ENCODE peak calls at places on chromosomes 11 and 22, in four cellular contexts. H is pancreas, B is tibial artery, N is heart right ventricle. L is an unnamed sample.
A peak's percentile ranks its signal among the peaks of the same experiment; 100 is the strongest.

GRCh38 chr11:124586247-124586860 is 16.6 kb downstream of the OR8A1 start:
- DNase-seq in H (no peak), B (peak; percentile 36), N (peak; percentile 56), L (peak; percentile 56)

GRCh38 chr11:1812801-1813200 is 22.0 kb upstream of the SYT8 start:
- DNase-seq in H (no peak), B (no peak), N (no peak), L (no peak)

GRCh38 chr11:118996926-118997626 is 862 bp upstream of the CENATAC start:
- DNase-seq in H (no peak), B (no peak), N (no peak), L (peak; percentile 69)

GRCh38 chr22:22616636-22617035 is 27.8 kb upstream of the GGTLC2 start:
- DNase-seq in H (no peak), B (no peak), N (no peak), L (peak; percentile 19)

GRCh38 chr11:114416441-114416928 is 16.0 kb downstream of the RBM7 start:
- DNase-seq in H (no peak), B (no peak), N (no peak), L (no peak)

GRCh38 chr11:120137187-120137610 is 714 bp downstream of the TRIM29 start:
- DNase-seq in H (no peak), B (peak; percentile 11), N (no peak), L (no peak)

GRCh38 chr11:17351171-17351509 is 460 bp upstream of the NCR3LG1 start:
- DNase-seq in H (no peak), B (no peak), N (no peak), L (no peak)

GRCh38 chr11:29527391-29527936 is 489.4 kb downstream of the KCNA4 start:
- DNase-seq in H (no peak), B (no peak), N (no peak), L (peak; percentile 65)

GRCh38 chr11:4626207-4627105 is 10.8 kb upstream of the OR51D1 start:
- DNase-seq in H (no peak), B (peak; percentile 53), N (no peak), L (peak; percentile 82)

GRCh38 chr11:98036810-98037209 is 983.9 kb upstream of the CNTN5 start:
- DNase-seq in H (no peak), B (no peak), N (no peak), L (no peak)

GRCh38 chr11:134270250-134270714 is 5.9 kb upstream of the GLB1L3 start:
- DNase-seq in H (no peak), B (no peak), N (no peak), L (no peak)

GRCh38 chr11:108241370-108242037 is 18.6 kb downstream of the ATM start:
- DNase-seq in H (no peak), B (no peak), N (no peak), L (no peak)

GRCh38 chr11:15289718-15290117 is 175.0 kb downstream of the INSC start:
- DNase-seq in H (peak; percentile 18), B (no peak), N (no peak), L (no peak)

GRCh38 chr11:15291885-15292284 is 177.2 kb downstream of the INSC start:
- DNase-seq in H (peak; percentile 27), B (no peak), N (peak; percentile 25), L (no peak)

GRCh38 chr11:15288801-15289342 is 174.1 kb downstream of the INSC start:
- DNase-seq in H (no peak), B (no peak), N (no peak), L (no peak)

DNA sequence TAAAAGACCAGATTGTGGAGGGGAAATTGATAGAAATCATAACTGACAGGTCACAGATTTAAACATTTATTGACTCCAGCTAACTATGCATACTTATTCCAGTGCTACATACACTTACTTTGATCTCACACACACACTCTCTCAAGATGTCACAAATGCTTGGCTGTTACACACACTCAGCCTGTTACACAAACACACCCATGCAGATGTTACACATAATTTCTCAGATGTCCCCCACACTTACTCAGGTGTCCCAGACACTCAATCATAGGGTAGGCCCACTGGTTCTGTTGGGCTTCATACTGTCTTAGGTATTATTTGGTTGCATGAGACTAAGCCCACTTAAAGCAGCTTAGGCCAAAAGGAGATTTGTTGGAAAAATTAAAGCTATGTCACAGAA is 179.3 kb downstream of the INSC start:
- DNase-seq in H (no peak), B (no peak), N (no peak), L (no peak)
- TF ChIP-seq CTCF in H (no peak), B (no peak), N (no peak), L (no peak)

DNA sequence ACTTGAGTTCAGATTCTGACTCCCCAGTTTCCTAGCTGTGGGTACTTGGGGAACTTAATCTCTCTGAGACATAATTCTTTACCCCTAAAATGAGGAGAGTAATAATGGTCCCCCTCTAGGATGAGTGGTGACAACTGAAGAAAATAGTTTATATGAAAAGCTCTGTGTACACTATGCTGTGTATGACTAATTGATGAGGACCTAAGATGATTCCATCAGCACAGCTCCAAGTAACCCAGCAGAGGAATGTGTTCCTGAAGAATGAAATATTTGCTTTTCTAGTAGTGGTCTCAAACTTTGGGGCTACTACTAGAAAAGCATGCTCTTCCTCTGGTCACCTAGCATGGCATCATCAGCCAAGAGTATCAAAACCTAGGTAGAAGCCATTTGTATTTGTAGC is 217.3 kb upstream of the NARS2 start:
- DNase-seq in H (no peak), B (no peak), N (no peak), L (no peak)
- TF ChIP-seq CTCF in H (no peak), B (no peak), N (no peak), L (no peak)

GRCh38 chr11:72704028-72704782 is 30.0 kb upstream of the PDE2A start:
- DNase-seq in H (no peak), B (no peak), N (no peak), L (no peak)
- TF ChIP-seq CTCF in H (no peak), B (no peak), N (no peak), L (peak; percentile 42)

DNA sequence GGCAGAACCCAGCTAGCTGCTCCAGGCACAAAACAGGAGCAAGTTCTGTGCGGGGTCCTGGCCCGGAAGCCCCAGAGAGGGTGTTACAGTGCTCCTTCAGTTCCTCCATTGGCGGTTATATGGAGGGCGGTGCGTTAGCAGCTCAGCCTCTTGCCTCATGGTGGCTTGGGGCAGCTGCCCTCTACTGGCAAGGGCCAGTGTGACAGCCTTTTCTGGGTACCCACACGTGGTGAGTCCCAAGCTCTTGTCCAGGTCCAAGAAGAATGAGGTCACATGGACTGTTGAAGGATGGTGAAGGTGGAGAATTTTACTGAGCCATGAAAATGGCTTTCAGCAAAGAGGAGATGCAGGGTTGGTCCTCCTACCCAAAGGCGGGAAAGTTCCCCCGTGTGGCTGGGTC is 100.5 kb downstream of the WT1 start:
- DNase-seq in H (no peak), B (no peak), N (no peak), L (no peak)
- TF ChIP-seq CTCF in H (no peak), B (no peak), N (no peak), L (peak; percentile 48)

DNA sequence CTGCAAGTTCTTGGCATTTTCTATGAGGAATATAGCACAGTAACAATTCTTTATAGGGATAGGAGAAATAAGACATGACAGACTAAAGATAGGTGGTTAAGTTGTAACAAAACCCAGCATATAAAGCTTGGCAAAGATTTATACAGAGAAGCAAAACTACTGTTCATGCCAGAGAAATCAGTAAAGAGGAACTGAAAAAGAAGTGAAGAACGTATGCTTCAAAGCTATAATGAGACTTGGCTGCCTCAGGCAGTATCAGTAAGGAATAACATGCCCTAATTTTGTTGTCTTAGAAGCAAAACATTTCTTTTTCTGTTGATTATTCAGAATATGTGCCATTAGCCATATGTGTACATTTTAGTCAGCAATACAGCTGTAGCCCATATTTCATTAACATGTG is 403.1 kb downstream of the NELL1 start:
- DNase-seq in H (no peak), B (no peak), N (no peak), L (no peak)
- TF ChIP-seq CTCF in H (no peak), B (no peak), N (no peak), L (no peak)

L was measured in OCI-LY7.